ENCODE peak calls at places on chromosome 17, in seven cellular contexts. W is mesendoderm, V is IMR-90, E is neuronal stem cell, X is H9, G is mesenchymal stem cell, M is H1. F is an unnamed sample.

GRCh38 chr17:48850792-48851325 is 20.0 kb downstream of the CALCOCO2 start:
- DNase-seq in W (no peak), V (no peak), E (no peak), X (no peak), G (no peak), M (no peak), F (no peak)

GRCh38 chr17:34527908-34528470 is 51.4 kb upstream of the TMEM132E start:
- DNase-seq in W (peak), V (no peak), E (no peak), X (peak), G (no peak), M (peak), F (no peak)

GRCh38 chr17:82598256-82599011 is 49.8 kb downstream of the WDR45B start:
- DNase-seq in W (no peak), V (peak), E (no peak), X (no peak), G (peak), M (no peak), F (no peak)

GRCh38 chr17:79338142-79338541 is 263.5 kb downstream of the ENGASE start:
- DNase-seq in W (peak), V (no peak), E (no peak), X (no peak), G (no peak), M (no peak), F (no peak)

GRCh38 chr17:55768946-55769624 is 18.2 kb downstream of the PCTP start:
- DNase-seq in W (no peak), V (peak), E (no peak), X (no peak), G (no peak), M (no peak), F (no peak)

GRCh38 chr17:46847204-46848191 is 3.9 kb upstream of the WNT9B start:
- DNase-seq in W (no peak), V (no peak), E (no peak), X (peak), G (no peak), M (no peak), F (no peak)

GRCh38 chr17:37358830-37359681 is 16.7 kb upstream of the C17orf78 start:
- DNase-seq in W (peak), V (peak), E (peak), X (peak), G (peak), M (peak), F (peak)

GRCh38 chr17:16419929-16420271 is 4.5 kb downstream of the TRPV2 start:
- DNase-seq in W (no peak), V (peak), E (no peak), X (no peak), G (peak), M (no peak), F (no peak)

GRCh38 chr17:68431661-68432071 is 25.6 kb downstream of the WIPI1 start:
- DNase-seq in W (peak), V (peak), E (no peak), X (peak), G (peak), M (peak), F (peak)

GRCh38 chr17:16986391-16986790 is 14.5 kb upstream of the TNFRSF13B start:
- DNase-seq in W (peak), V (peak), E (no peak), X (no peak), G (peak), M (no peak), F (no peak)

GRCh38 chr17:71764507-71764906 is 356.3 kb upstream of the SOX9 start:
- DNase-seq in W (peak), V (no peak), E (peak), X (peak), G (peak), M (peak), F (no peak)

GRCh38 chr17:42203354-42203753 is 9.1 kb upstream of the GHDC start:
- DNase-seq in W (no peak), V (no peak), E (no peak), X (no peak), G (no peak), M (no peak), F (no peak)

GRCh38 chr17:8133398-8133797 is 9.5 kb upstream of the HES7 start:
- DNase-seq in W (peak), V (no peak), E (no peak), X (peak), G (no peak), M (peak), F (no peak)

GRCh38 chr17:13525876-13526275 is 75.9 kb downstream of the HS3ST3A1 start:
- DNase-seq in W (no peak), V (no peak), E (no peak), X (no peak), G (no peak), M (no peak), F (no peak)

GRCh38 chr17:34581446-34582184 is 2.2 kb downstream of the TMEM132E start:
- DNase-seq in W (peak), V (no peak), E (no peak), X (peak), G (no peak), M (no peak), F (no peak)

GRCh38 chr17:11996722-11997146 is 541 bp downstream of the ZNF18 start:
- DNase-seq in W (peak), V (peak), E (no peak), X (no peak), G (peak), M (no peak), F (peak)

GRCh38 chr17:34579017-34579946 is at the start of gene TMEM132E:
- DNase-seq in W (peak), V (peak), E (peak), X (peak), G (peak), M (peak), F (peak)

GRCh38 chr17:72592242-72592966 is 471.6 kb downstream of the SOX9 start:
- DNase-seq in W (peak), V (peak), E (peak), X (peak), G (peak), M (peak), F (peak)

DNA sequence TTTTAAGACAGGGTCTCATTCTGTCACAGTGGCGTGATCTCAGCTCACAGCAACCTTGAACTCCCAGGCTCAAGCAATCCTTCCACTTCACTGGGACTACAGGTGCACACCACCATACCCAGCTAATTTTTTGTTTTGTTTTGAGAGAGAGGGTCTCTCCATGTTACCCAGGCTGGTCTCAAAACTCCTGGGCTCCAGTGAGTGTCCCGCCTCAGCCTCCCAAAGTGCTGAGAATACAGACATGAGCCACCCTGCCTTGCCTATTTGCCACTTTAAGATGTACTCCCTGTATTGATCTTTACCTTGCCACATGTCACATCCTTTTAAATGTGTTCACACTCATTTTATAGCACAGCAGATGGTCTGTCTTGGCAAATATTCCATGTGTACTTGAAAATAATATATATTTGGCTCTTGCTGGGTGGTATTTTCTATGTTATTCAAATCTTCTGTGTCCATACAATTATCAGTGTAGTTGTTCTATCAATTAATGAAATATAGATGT is 50.5 kb downstream of the VMP1 start:
- DNase-seq in W (no peak), V (no peak), E (no peak), X (no peak), G (no peak), M (no peak), F (no peak)
- H3K18ac ChIP-seq in W (no peak), V (peak), E (no peak), X (no peak), G (no peak), M (no peak), F (peak)

GRCh38 chr17:66803474-66803951 is 31.4 kb upstream of the CACNG5 start:
- DNase-seq in W (no peak), V (no peak), E (no peak), X (peak), G (no peak), M (peak), F (no peak)
- H3K18ac ChIP-seq in W (no peak), V (no peak), E (peak), X (no peak), G (no peak), M (no peak), F (no peak)

DNA sequence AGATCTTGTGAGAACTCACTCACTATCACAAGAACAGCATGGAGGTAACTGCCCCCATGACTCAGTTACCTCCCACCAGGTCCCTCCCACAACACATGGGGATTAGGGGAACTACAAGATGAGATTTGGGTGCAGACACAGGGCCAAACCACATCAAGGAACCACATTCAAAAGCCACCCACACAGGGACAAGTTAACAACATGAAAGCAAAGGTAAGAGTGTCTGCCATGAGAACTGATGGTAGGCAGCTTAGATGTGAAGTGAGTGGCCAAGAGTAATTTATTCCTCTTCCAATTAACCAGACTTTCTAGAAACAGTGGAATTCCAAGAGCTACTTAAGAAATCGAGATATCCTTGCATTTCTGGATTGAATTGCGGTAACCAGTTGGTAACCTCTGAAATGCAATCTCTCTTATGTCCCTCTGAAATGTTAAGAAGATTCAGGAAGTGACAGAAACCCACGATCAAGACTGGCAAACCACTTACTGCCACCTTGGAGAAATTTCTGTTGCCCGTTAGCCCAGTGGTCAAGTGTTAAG is 167.4 kb upstream of the CACNG5 start:
- DNase-seq in W (no peak), V (no peak), E (no peak), X (no peak), G (no peak), M (no peak), F (no peak)
- H3K18ac ChIP-seq in W (no peak), V (no peak), E (no peak), X (no peak), G (no peak), M (no peak), F (no peak)

GRCh38 chr17:32356750-32357149 is 6.8 kb downstream of the ZNF207 start:
- DNase-seq in W (no peak), V (no peak), E (no peak), X (no peak), G (no peak), M (no peak), F (peak)

GRCh38 chr17:32357615-32358014 is 7.7 kb downstream of the ZNF207 start:
- DNase-seq in W (no peak), V (no peak), E (no peak), X (no peak), G (no peak), M (no peak), F (no peak)

GRCh38 chr17:32355649-32356377 is 5.9 kb downstream of the ZNF207 start:
- DNase-seq in W (no peak), V (no peak), E (no peak), X (no peak), G (no peak), M (no peak), F (peak)

GRCh38 chr17:32356378-32356743 is 6.4 kb downstream of the ZNF207 start:
- DNase-seq in W (no peak), V (no peak), E (no peak), X (no peak), G (no peak), M (no peak), F (no peak)

DNA sequence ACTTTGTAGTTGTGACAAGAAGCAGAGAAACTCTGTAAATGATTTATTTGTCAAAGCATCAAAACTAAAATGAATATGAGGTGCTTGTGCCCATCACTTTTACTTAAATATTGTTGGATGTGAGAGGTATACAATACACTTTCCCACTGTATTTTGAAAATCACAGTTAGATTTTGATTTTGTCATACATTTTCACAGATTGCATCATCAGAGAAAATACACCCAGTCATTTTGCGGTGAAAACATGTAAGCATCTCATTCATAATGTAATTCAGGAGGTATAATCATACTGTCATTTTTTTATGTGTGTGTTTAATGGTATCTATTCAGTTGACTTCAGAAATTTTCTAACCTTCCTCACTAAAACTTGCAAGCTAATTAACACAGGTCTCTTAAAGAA is 11.3 kb downstream of the ZNF207 start:
- DNase-seq in W (no peak), V (no peak), E (no peak), X (no peak), G (no peak), M (no peak), F (no peak)
- H3K18ac ChIP-seq in W (no peak), V (no peak), E (no peak), X (no peak), G (no peak), M (no peak), F (no peak)

GRCh38 chr17:53607475-53607874 is 215.3 kb upstream of the KIF2B start:
- DNase-seq in W (peak), V (no peak), E (no peak), X (peak), G (no peak), M (peak), F (no peak)
- H3K18ac ChIP-seq in W (no peak), V (no peak), E (no peak), X (no peak), G (no peak), M (peak), F (no peak)

GRCh38 chr17:78234261-78234865 is 2.9 kb downstream of the TMEM235 start:
- DNase-seq in W (no peak), V (no peak), E (no peak), X (peak), G (no peak), M (no peak), F (no peak)
- H3K18ac ChIP-seq in W (no peak), V (no peak), E (peak), X (no peak), G (no peak), M (no peak), F (no peak)